ENCODE peak calls at places on chromosomes 7 and 10, in eight cellular contexts. T is LoVo; P is NCI-H774; Y is fibroblast of the conjunctiva; B is T-cell; I is tibial artery; D is activated T-cell treated with anti-CD3 and anti-CD28 coated beads for 4 hours; W is central memory CD8-positive, alpha-beta T cell. M is an unnamed sample.

GRCh38 chr10:53122265-53122664 is 349.7 kb upstream of the MBL2 start:
- DNase-seq in Y (no peak), B (no peak), D (no peak), T (no peak), I (no peak), W (no peak), P (no peak), M (no peak)

GRCh38 chr7:116598846-116599245 is 73.2 kb upstream of the MET start:
- DNase-seq in B (no peak), I (no peak), Y (no peak), P (no peak), W (no peak), D (no peak), T (no peak), M (no peak)

GRCh38 chr10:78508955-78509354 is 475.3 kb downstream of the RPS24 start:
- DNase-seq in Y (no peak), T (no peak), I (no peak), P (no peak), B (no peak), W (no peak), D (no peak), M (no peak)

GRCh38 chr7:129911790-129912189 is 41.0 kb downstream of the UBE2H start:
- DNase-seq in W (no peak), I (no peak), P (no peak), D (no peak), T (no peak), Y (no peak), B (no peak), M (no peak)

GRCh38 chr10:68897336-68897741 is 3.8 kb upstream of the DDX50 start:
- DNase-seq in W (no peak), B (peak; percentile 9), Y (peak; percentile 66), D (no peak), T (peak; percentile 66), I (no peak), P (no peak), M (peak; percentile 76)

GRCh38 chr10:102455893-102456471 is 4.6 kb upstream of the C10orf95 start:
- DNase-seq in T (peak; percentile 22), I (no peak), Y (peak; percentile 85), W (no peak), P (no peak), D (no peak), B (no peak), M (peak; percentile 97)

GRCh38 chr7:129840757-129841156 is 112.0 kb downstream of the UBE2H start:
- DNase-seq in B (no peak), I (no peak), D (no peak), W (no peak), P (no peak), Y (no peak), T (no peak), M (no peak)

GRCh38 chr10:124150189-124150806 is 56.9 kb upstream of the CHST15 start:
- DNase-seq in W (no peak), D (no peak), T (no peak), B (no peak), P (no peak), I (peak; percentile 41), Y (no peak), M (no peak)

GRCh38 chr10:113550365-113550764 is 2.5 kb upstream of the HABP2 start:
- DNase-seq in T (no peak), Y (no peak), D (no peak), P (no peak), W (no peak), I (no peak), B (no peak), M (peak; percentile 68)

GRCh38 chr7:91079491-91079890 is 184.7 kb upstream of the FZD1 start:
- DNase-seq in P (no peak), B (no peak), I (no peak), W (no peak), T (no peak), D (no peak), Y (no peak), M (no peak)

GRCh38 chr7:69430502-69431145 is 167.7 kb upstream of the AUTS2 start:
- DNase-seq in D (no peak), Y (no peak), W (no peak), P (no peak), T (no peak), B (no peak), I (no peak), M (peak; percentile 75)

GRCh38 chr7:71972513-71972912 is 439.6 kb downstream of the CALN1 start:
- DNase-seq in D (no peak), I (no peak), P (peak; percentile 83), Y (no peak), B (no peak), T (no peak), W (no peak), M (peak; percentile 94)

GRCh38 chr10:97961979-97962378 is 68.4 kb downstream of the CRTAC1 start:
- DNase-seq in B (no peak), P (no peak), W (no peak), T (no peak), I (no peak), Y (no peak), D (no peak), M (no peak)

GRCh38 chr10:14560274-14560673 is 214.4 kb downstream of the FAM107B start:
- DNase-seq in P (no peak), W (no peak), B (peak; percentile 47), Y (no peak), D (peak; percentile 63), I (no peak), T (no peak), M (no peak)

GRCh38 chr10:119349937-119350513 is 142.7 kb downstream of the GRK5 start:
- DNase-seq in B (no peak), P (no peak), Y (no peak), W (no peak), D (no peak), I (no peak), T (no peak), M (no peak)

GRCh38 chr10:127117125-127117524 is 79.3 kb downstream of the INSYN2A start:
- DNase-seq in P (no peak), W (no peak), I (no peak), D (no peak), B (no peak), Y (peak; percentile 30), T (peak; percentile 13), M (no peak)

GRCh38 chr10:116877391-116877790 is 28.1 kb downstream of the ENO4 start:
- DNase-seq in I (no peak), W (no peak), B (no peak), Y (no peak), D (no peak), T (no peak), P (no peak), M (no peak)

GRCh38 chr7:106021211-106022067 is 58.4 kb downstream of the CDHR3 start:
- DNase-seq in B (no peak), I (no peak), P (no peak), W (no peak), Y (peak; percentile 42), D (no peak), T (no peak), M (peak; percentile 44)

GRCh38 chr7:36180121-36180520 is 27.1 kb downstream of the EEPD1 start:
- DNase-seq in D (no peak), W (no peak), Y (no peak), I (no peak), B (no peak), T (no peak), P (no peak), M (peak; percentile 10)

GRCh38 chr7:7808626-7809025 is 90.2 kb upstream of the RPA3 start:
- DNase-seq in I (no peak), T (no peak), Y (no peak), B (no peak), D (no peak), P (no peak), W (no peak), M (peak; percentile 21)

GRCh38 chr7:29139191-29139590 is 7.1 kb downstream of the CPVL start:
- DNase-seq in Y (no peak), D (no peak), T (no peak), W (no peak), I (no peak), P (no peak), B (no peak), M (no peak)

GRCh38 chr10:99880071-99880835 is 97.8 kb downstream of the ABCC2 start:
- DNase-seq in B (no peak), D (no peak), Y (no peak), P (no peak), W (no peak), T (no peak), I (no peak), M (no peak)

GRCh38 chr10:22219308-22219707 is 1.5 kb upstream of the EBLN1 start:
- DNase-seq in D (no peak), W (no peak), Y (no peak), I (no peak), B (no peak), T (no peak), P (no peak), M (no peak)

GRCh38 chr7:22251284-22251683 is 105.7 kb downstream of the RAPGEF5 start:
- DNase-seq in P (peak; percentile 80), D (no peak), Y (no peak), I (no peak), T (no peak), W (no peak), B (no peak), M (peak; percentile 53)

GRCh38 chr10:106830466-106830865 is 334.0 kb downstream of the SORCS1 start:
- DNase-seq in T (no peak), Y (no peak), D (no peak), W (no peak), P (no peak), B (no peak), I (no peak), M (no peak)

GRCh38 chr10:71222541-71223364 is 10.4 kb downstream of the UNC5B start:
- DNase-seq in D (no peak), I (peak; percentile 40), T (no peak), B (no peak), P (no peak), W (no peak), Y (no peak), M (peak; percentile 93)

GRCh38 chr10:29646238-29646902 is 11.6 kb upstream of the SVIL start:
- DNase-seq in T (no peak), W (no peak), P (no peak), B (no peak), I (no peak), Y (peak; percentile 96), D (no peak), M (peak; percentile 96)

GRCh38 chr10:86678999-86679792 is 10.9 kb downstream of the LDB3 start:
- DNase-seq in P (no peak), I (no peak), D (no peak), T (no peak), W (no peak), Y (no peak), B (no peak), M (no peak)

GRCh38 chr10:124008187-124008970 is 85.0 kb downstream of the CHST15 start:
- DNase-seq in B (no peak), Y (no peak), I (peak; percentile 42), D (no peak), P (no peak), T (no peak), W (no peak), M (no peak)

GRCh38 chr10:103979530-103979929 is 12.6 kb downstream of the SLK start:
- DNase-seq in I (no peak), P (no peak), W (no peak), D (no peak), B (no peak), Y (no peak), T (no peak), M (no peak)

GRCh38 chr7:92633211-92633906 is 43.2 kb upstream of the FAM133B start:
- DNase-seq in P (peak; percentile 63), W (no peak), B (no peak), D (peak; percentile 19), Y (peak; percentile 85), I (no peak), T (peak; percentile 83), M (no peak)

GRCh38 chr10:117004627-117005453 is at the start of gene SHTN1:
- DNase-seq in D (peak; percentile 9), B (peak; percentile 11), Y (no peak), P (peak; percentile 81), I (peak; percentile 81), T (peak; percentile 91), W (no peak), M (peak; percentile 69)

GRCh38 chr10:31401287-31401686 is 82.3 kb downstream of the ZEB1 start:
- DNase-seq in Y (no peak), I (no peak), P (peak; percentile 50), T (no peak), W (no peak), B (no peak), D (no peak), M (no peak)

GRCh38 chr10:22997102-22997501 is 69.2 kb downstream of the ARMC3 start:
- DNase-seq in T (no peak), I (no peak), Y (no peak), B (no peak), P (peak; percentile 9), W (no peak), D (no peak), M (no peak)